ENCODE peak calls at places on chromosome 2, in nine cellular contexts. B is left ventricle myocardium superior, F is T-helper 9 cell, D is astrocyte of the spinal cord, Y is fibroblast of mammary gland, K is GOT3, N is endothelial cell, I is tibial artery, W is natural killer cell. U is an unnamed sample.

GRCh38 chr2:203122317-203122998 is 107.8 kb downstream of the NBEAL1 start:
- DNase-seq in K (no peak), F (no peak), D (no peak), B (no peak), W (no peak), I (no peak), N (no peak), Y (no peak), U (no peak)

GRCh38 chr2:157251932-157252331 is 5.6 kb upstream of the GALNT5 start:
- DNase-seq in B (no peak), W (no peak), N (no peak), D (no peak), F (no peak), I (no peak), Y (no peak), K (no peak), U (no peak)

GRCh38 chr2:204445149-204445548 is 100.1 kb upstream of the PARD3B start:
- DNase-seq in I (no peak), D (no peak), B (no peak), W (no peak), F (no peak), K (no peak), N (no peak), Y (no peak), U (no peak)

GRCh38 chr2:86241611-86242010 is 42.4 kb downstream of the MRPL35 start:
- DNase-seq in F (no peak), B (no peak), Y (no peak), D (no peak), W (no peak), I (no peak), K (no peak), N (no peak), U (no peak)

GRCh38 chr2:180033993-180034894 is 27.1 kb upstream of the CWC22 start:
- DNase-seq in B (no peak), D (peak), W (no peak), K (no peak), N (no peak), F (no peak), I (no peak), Y (peak), U (no peak)

GRCh38 chr2:25306767-25307368 is 34.9 kb downstream of the DNMT3A start:
- DNase-seq in W (no peak), D (no peak), K (no peak), B (peak), Y (no peak), N (no peak), F (no peak), I (peak), U (no peak)

GRCh38 chr2:107633580-107634147 is 193.0 kb upstream of the RGPD4 start:
- DNase-seq in K (no peak), D (peak), W (no peak), N (no peak), Y (peak), B (no peak), F (no peak), I (no peak), U (no peak)

GRCh38 chr2:47205576-47206141 is 50.6 kb upstream of the STPG4 start:
- DNase-seq in N (no peak), Y (peak), F (no peak), D (no peak), W (no peak), I (no peak), K (no peak), B (peak), U (no peak)

GRCh38 chr2:8006181-8006580 is 675.7 kb upstream of the ID2 start:
- DNase-seq in W (no peak), K (no peak), F (no peak), D (no peak), B (no peak), Y (no peak), N (no peak), I (no peak), U (no peak)

GRCh38 chr2:196176142-196176738 is 4.9 kb upstream of the STK17B start:
- DNase-seq in D (no peak), W (peak), K (no peak), Y (no peak), B (no peak), I (no peak), F (peak), N (no peak), U (no peak)

GRCh38 chr2:69171070-69171811 is 158.3 kb downstream of the ANTXR1 start:
- DNase-seq in W (no peak), N (no peak), I (no peak), B (no peak), K (no peak), D (no peak), F (no peak), Y (no peak), U (no peak)

GRCh38 chr2:177467646-177468045 is 75.1 kb downstream of the AGPS start:
- DNase-seq in F (no peak), I (no peak), N (no peak), B (no peak), K (no peak), D (peak), Y (peak), W (no peak), U (no peak)

GRCh38 chr2:106584304-106584954 is 97.3 kb downstream of the CD8B2 start:
- DNase-seq in K (no peak), I (no peak), Y (no peak), N (no peak), W (no peak), B (no peak), D (no peak), F (no peak), U (no peak)

GRCh38 chr2:190093793-190094192 is 31.3 kb upstream of the MSTN start:
- DNase-seq in F (no peak), I (peak), K (no peak), B (no peak), D (no peak), Y (peak), N (no peak), W (no peak), U (no peak)

GRCh38 chr2:16943279-16943958 is 277.8 kb upstream of the CYRIA start:
- DNase-seq in B (no peak), D (no peak), F (no peak), W (no peak), K (no peak), Y (no peak), N (no peak), I (no peak), U (no peak)

GRCh38 chr2:6167592-6168138 is 475.5 kb downstream of the SOX11 start:
- DNase-seq in K (no peak), N (no peak), W (no peak), Y (no peak), D (no peak), F (no peak), I (no peak), B (no peak), U (no peak)

GRCh38 chr2:29106980-29107388 is 8.2 kb upstream of the CLIP4 start:
- DNase-seq in D (no peak), B (no peak), I (no peak), K (no peak), N (no peak), W (no peak), Y (peak), F (no peak), U (no peak)

GRCh38 chr2:99956232-99957030 is 186.0 kb downstream of the AFF3 start:
- DNase-seq in I (no peak), F (no peak), K (no peak), B (no peak), Y (no peak), D (no peak), W (no peak), N (no peak), U (no peak)

GRCh38 chr2:39934851-39935250 is 155.8 kb upstream of the THUMPD2 start:
- DNase-seq in W (no peak), D (no peak), K (no peak), B (no peak), Y (no peak), N (no peak), F (no peak), I (no peak), U (no peak)

GRCh38 chr2:8540552-8541055 is 141.3 kb upstream of the ID2 start:
- DNase-seq in I (no peak), W (no peak), N (no peak), Y (no peak), D (no peak), F (no peak), B (no peak), K (no peak), U (peak)

U was measured in coronary artery.